ENCODE peak calls at places on chromosomes 16 and 17, in nine cellular contexts. J, Q, L, M, P, U, O, D and X are unnamed samples.

GRCh38 chr17:67260051-67260987 is 15.3 kb upstream of the HELZ start:
- DNase-seq in J (peak), Q (no peak), L (no peak), M (peak), P (no peak), U (no peak), O (no peak), D (no peak), X (no peak)

GRCh38 chr17:58219789-58220183 is 731 bp upstream of the MKS1 start:
- DNase-seq in J (no peak), Q (no peak), L (no peak), M (no peak), P (no peak), U (no peak), O (no peak), D (no peak), X (no peak)

GRCh38 chr16:84640145-84640544 is 8.2 kb upstream of the KLHL36 start:
- DNase-seq in J (no peak), Q (no peak), L (no peak), M (no peak), P (no peak), U (no peak), O (no peak), D (no peak), X (no peak)

GRCh38 chr16:85927326-85927725 is 28.4 kb downstream of the IRF8 start:
- DNase-seq in J (no peak), Q (no peak), L (no peak), M (no peak), P (no peak), U (no peak), O (no peak), D (no peak), X (no peak)

GRCh38 chr17:79558573-79558900 is 52.3 kb downstream of the RBFOX3 start:
- DNase-seq in J (no peak), Q (no peak), L (no peak), M (no peak), P (no peak), U (no peak), O (no peak), D (no peak), X (no peak)

GRCh38 chr16:57289391-57290257 is 5.2 kb upstream of the PLLP start:
- DNase-seq in J (no peak), Q (no peak), L (no peak), M (no peak), P (no peak), U (no peak), O (no peak), D (no peak), X (no peak)

GRCh38 chr17:45170280-45170975 is 8.8 kb downstream of the HEXIM2 start:
- DNase-seq in J (no peak), Q (no peak), L (no peak), M (no peak), P (no peak), U (no peak), O (no peak), D (peak), X (no peak)

GRCh38 chr16:5000573-5001001 is 33.1 kb downstream of the NAGPA start:
- DNase-seq in J (no peak), Q (no peak), L (no peak), M (no peak), P (peak), U (no peak), O (no peak), D (no peak), X (no peak)

GRCh38 chr16:72426416-72426815 is 254.5 kb upstream of the PMFBP1 start:
- DNase-seq in J (no peak), Q (no peak), L (no peak), M (no peak), P (no peak), U (no peak), O (no peak), D (no peak), X (no peak)

GRCh38 chr16:20388854-20389253 is 15.7 kb downstream of the PDILT start:
- DNase-seq in J (no peak), Q (no peak), L (no peak), M (no peak), P (no peak), U (no peak), O (no peak), D (no peak), X (no peak)

GRCh38 chr17:35554668-35555067 is 6.0 kb downstream of the SLFN14 start:
- DNase-seq in J (no peak), Q (no peak), L (no peak), M (no peak), P (no peak), U (no peak), O (no peak), D (no peak), X (no peak)

GRCh38 chr17:12422632-12423031 is 243.1 kb upstream of the MYOCD start:
- DNase-seq in J (no peak), Q (peak), L (no peak), M (no peak), P (no peak), U (peak), O (no peak), D (no peak), X (no peak)

GRCh38 chr16:24844101-24845030 is 1.4 kb upstream of the SLC5A11 start:
- DNase-seq in J (no peak), Q (no peak), L (peak), M (peak), P (no peak), U (no peak), O (no peak), D (peak), X (no peak)

GRCh38 chr16:66619534-66620418 is 15.3 kb downstream of the CMTM3 start:
- DNase-seq in J (no peak), Q (no peak), L (no peak), M (peak), P (no peak), U (no peak), O (no peak), D (peak), X (no peak)
- H3K27ac ChIP-seq in J (no peak), Q (no peak), L (peak), M (peak), P (no peak), U (peak), O (no peak), D (peak), X (peak)

GRCh38 chr16:15597135-15597534 is 45.8 kb downstream of the MARF1 start:
- DNase-seq in J (no peak), Q (no peak), L (no peak), M (no peak), P (no peak), U (no peak), O (no peak), D (no peak), X (no peak)

GRCh38 chr16:15587152-15587825 is 55.7 kb downstream of the MARF1 start:
- DNase-seq in J (no peak), Q (no peak), L (no peak), M (no peak), P (no peak), U (no peak), O (no peak), D (no peak), X (no peak)

GRCh38 chr16:15593235-15593634 is 49.7 kb downstream of the MARF1 start:
- DNase-seq in J (peak), Q (no peak), L (no peak), M (no peak), P (no peak), U (no peak), O (no peak), D (no peak), X (no peak)

GRCh38 chr16:15586716-15587115 is 56.2 kb downstream of the MARF1 start:
- DNase-seq in J (no peak), Q (no peak), L (no peak), M (no peak), P (no peak), U (no peak), O (no peak), D (no peak), X (no peak)

GRCh38 chr16:15592324-15592723 is 50.6 kb downstream of the MARF1 start:
- DNase-seq in J (no peak), Q (no peak), L (no peak), M (no peak), P (no peak), U (no peak), O (peak), D (no peak), X (no peak)
- H3K27ac ChIP-seq in J (no peak), Q (no peak), L (peak), M (no peak), P (peak), U (peak), O (no peak), D (no peak), X (no peak)

GRCh38 chr17:63706346-63707102 is 6.6 kb upstream of the LIMD2 start:
- DNase-seq in J (no peak), Q (no peak), L (no peak), M (no peak), P (no peak), U (no peak), O (peak), D (no peak), X (no peak)
- H3K27ac ChIP-seq in J (no peak), Q (no peak), L (no peak), M (no peak), P (no peak), U (no peak), O (peak), D (no peak), X (no peak)

DNA sequence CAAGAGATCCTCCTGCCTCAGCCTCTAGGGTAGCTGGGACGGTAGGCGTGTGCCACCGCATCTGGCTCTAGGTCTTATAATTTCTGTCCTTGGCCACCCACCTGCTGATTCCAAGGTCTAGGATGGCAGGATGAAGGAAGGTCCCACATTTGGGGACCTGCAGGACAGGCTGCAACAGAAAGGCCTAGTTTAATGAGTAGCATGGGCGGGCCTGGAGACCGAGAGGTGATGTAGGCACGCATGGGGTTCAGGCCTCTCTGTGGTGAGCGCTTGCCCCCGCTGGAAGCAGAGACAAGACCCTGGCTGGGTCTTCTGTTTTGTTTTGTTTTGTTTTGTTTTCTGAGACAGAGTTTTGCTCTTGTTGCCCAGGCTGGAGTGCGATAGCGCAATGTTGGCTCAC is 33.7 kb downstream of the TMEM235 start:
- DNase-seq in J (no peak), Q (no peak), L (no peak), M (no peak), P (no peak), U (no peak), O (no peak), D (no peak), X (no peak)
- H3K27ac ChIP-seq in J (no peak), Q (no peak), L (no peak), M (no peak), P (peak), U (no peak), O (no peak), D (no peak), X (no peak)

GRCh38 chr16:2048116-2048543 is 345 bp downstream of the TSC2 start:
- DNase-seq in J (no peak), Q (no peak), L (no peak), M (no peak), P (no peak), U (no peak), O (no peak), D (no peak), X (no peak)
- H3K27ac ChIP-seq in J (peak), Q (peak), L (peak), M (peak), P (peak), U (peak), O (peak), D (no peak), X (peak)

GRCh38 chr17:40091691-40092397 is 8.5 kb downstream of the NR1D1 start:
- DNase-seq in J (peak), Q (no peak), L (no peak), M (no peak), P (peak), U (no peak), O (no peak), D (peak), X (no peak)
- H3K27ac ChIP-seq in J (peak), Q (peak), L (no peak), M (no peak), P (no peak), U (peak), O (no peak), D (no peak), X (no peak)

DNA sequence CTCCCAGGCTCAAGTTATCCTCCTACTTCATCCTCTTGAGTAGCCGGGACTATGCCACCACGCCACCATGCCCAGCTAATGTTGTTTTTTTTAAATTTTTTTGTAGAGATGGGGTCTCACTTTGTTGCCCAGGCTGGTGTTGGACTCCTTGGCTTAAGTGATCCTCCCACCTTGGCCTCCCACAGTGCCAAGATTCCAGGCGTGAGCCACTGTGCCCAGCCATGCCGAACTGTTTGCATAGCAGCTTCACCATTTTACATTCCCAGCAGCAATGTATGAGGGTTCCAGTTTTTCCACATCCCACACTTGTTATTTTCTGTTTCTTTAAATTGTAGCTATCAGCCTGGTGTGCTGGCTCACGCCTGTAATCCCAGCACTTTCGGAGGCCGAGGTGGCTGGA is 2.2 kb upstream of the CTRB1 start:
- DNase-seq in J (no peak), Q (no peak), L (no peak), M (no peak), P (no peak), U (no peak), O (no peak), D (no peak), X (no peak)
- H3K27ac ChIP-seq in J (no peak), Q (no peak), L (no peak), M (no peak), P (no peak), U (no peak), O (no peak), D (no peak), X (no peak)

GRCh38 chr16:23110257-23110899 is 38.9 kb downstream of the USP31 start:
- DNase-seq in J (no peak), Q (no peak), L (no peak), M (no peak), P (no peak), U (no peak), O (no peak), D (no peak), X (no peak)
- H3K27ac ChIP-seq in J (no peak), Q (no peak), L (no peak), M (no peak), P (no peak), U (no peak), O (no peak), D (no peak), X (no peak)

DNA sequence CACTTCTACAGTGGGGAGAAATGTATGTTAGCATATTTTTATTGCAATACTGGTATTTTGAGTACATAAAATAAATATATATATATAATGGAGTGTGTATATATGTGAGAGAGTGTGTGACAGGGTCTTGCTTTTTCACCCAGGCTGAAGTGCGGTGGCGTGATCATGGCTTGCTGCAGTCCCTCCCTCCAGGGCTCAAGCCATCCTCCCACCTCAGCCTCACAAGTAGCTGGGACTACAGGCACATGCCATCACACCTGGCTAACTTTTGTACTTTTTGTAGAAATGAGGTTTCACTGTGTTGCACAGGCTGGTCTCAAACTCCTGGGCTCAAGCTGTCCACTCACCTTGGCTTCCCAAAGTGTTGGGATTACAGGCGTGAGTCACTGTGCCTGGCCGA is 4.1 kb downstream of the CYLD start:
- DNase-seq in J (no peak), Q (no peak), L (no peak), M (no peak), P (no peak), U (no peak), O (no peak), D (no peak), X (no peak)
- H3K27ac ChIP-seq in J (no peak), Q (no peak), L (no peak), M (no peak), P (no peak), U (no peak), O (no peak), D (no peak), X (no peak)

GRCh38 chr17:47717261-47717697 is 15.8 kb upstream of the TBX21 start:
- DNase-seq in J (no peak), Q (no peak), L (no peak), M (no peak), P (no peak), U (no peak), O (no peak), D (no peak), X (no peak)

GRCh38 chr17:47714773-47715396 is 18.2 kb upstream of the TBX21 start:
- DNase-seq in J (no peak), Q (no peak), L (no peak), M (no peak), P (no peak), U (no peak), O (no peak), D (no peak), X (no peak)

GRCh38 chr17:47717845-47718621 is 15.0 kb upstream of the TBX21 start:
- DNase-seq in J (no peak), Q (no peak), L (no peak), M (peak), P (no peak), U (no peak), O (no peak), D (no peak), X (no peak)

GRCh38 chr17:47715669-47716325 is 17.2 kb upstream of the TBX21 start:
- DNase-seq in J (no peak), Q (no peak), L (no peak), M (no peak), P (no peak), U (no peak), O (no peak), D (no peak), X (no peak)

GRCh38 chr17:47716381-47716780 is 16.7 kb upstream of the TBX21 start:
- DNase-seq in J (no peak), Q (no peak), L (no peak), M (no peak), P (no peak), U (no peak), O (no peak), D (no peak), X (no peak)
- H3K27ac ChIP-seq in J (no peak), Q (no peak), L (no peak), M (no peak), P (no peak), U (no peak), O (no peak), D (no peak), X (no peak)